ENCODE peak calls at places on chromosome 11, in seven cellular contexts. E, A, B, G, H, V and Y are unnamed samples.
A peak's percentile ranks its signal among the peaks of the same experiment; 100 is the strongest.

GRCh38 chr11:115334932-115335788 is 169.1 kb downstream of the CADM1 start:
- DNase-seq in E (peak; percentile 6), A (peak; percentile 34), B (no peak), G (no peak), H (peak; percentile 4), V (peak; percentile 28), Y (no peak)

GRCh38 chr11:116829525-116830183 is at the start of gene APOC3:
- DNase-seq in E (no peak), A (no peak), B (no peak), G (no peak), H (no peak), V (no peak), Y (no peak)

GRCh38 chr11:14907411-14908213 is 15.6 kb upstream of the CYP2R1 start:
- DNase-seq in E (peak; percentile 17), A (peak; percentile 67), B (peak; percentile 94), G (peak; percentile 49), H (no peak), V (peak; percentile 37), Y (no peak)

GRCh38 chr11:72222106-72222891 is 2.3 kb upstream of the INPPL1 start:
- DNase-seq in E (no peak), A (no peak), B (peak; percentile 51), G (no peak), H (no peak), V (no peak), Y (no peak)

GRCh38 chr11:47186076-47186936 is at the start of gene PACSIN3:
- DNase-seq in E (peak; percentile 72), A (peak; percentile 29), B (peak; percentile 81), G (peak; percentile 72), H (peak; percentile 52), V (peak; percentile 69), Y (peak; percentile 91)

GRCh38 chr11:63919267-63920125 is 2.5 kb upstream of the RCOR2 start:
- DNase-seq in E (no peak), A (no peak), B (no peak), G (no peak), H (no peak), V (peak; percentile 28), Y (no peak)

GRCh38 chr11:112352907-112353306 is 92.2 kb upstream of the PLET1 start:
- DNase-seq in E (no peak), A (no peak), B (no peak), G (no peak), H (no peak), V (peak; percentile 25), Y (no peak)

GRCh38 chr11:94725071-94725470 is 43.1 kb upstream of the AMOTL1 start:
- DNase-seq in E (no peak), A (no peak), B (no peak), G (no peak), H (no peak), V (no peak), Y (no peak)

GRCh38 chr11:13334068-13334785 is 56.6 kb downstream of the BMAL1 start:
- DNase-seq in E (no peak), A (no peak), B (no peak), G (no peak), H (no peak), V (no peak), Y (no peak)

GRCh38 chr11:77147668-77148321 is 19.7 kb downstream of the MYO7A start:
- DNase-seq in E (no peak), A (no peak), B (peak; percentile 79), G (no peak), H (no peak), V (peak; percentile 13), Y (no peak)

GRCh38 chr11:125514336-125515101 is 18.5 kb upstream of the FEZ1 start:
- DNase-seq in E (no peak), A (peak; percentile 23), B (no peak), G (no peak), H (no peak), V (peak; percentile 46), Y (no peak)

GRCh38 chr11:88377151-88377550 is 39.6 kb upstream of the CTSC start:
- DNase-seq in E (no peak), A (no peak), B (no peak), G (no peak), H (no peak), V (no peak), Y (no peak)